ENCODE peak calls at places on chromosome 4, in ten cellular contexts. K is upper lobe of right lung; G is left ventricle myocardium inferior; S is psoas muscle; M is OCI-LY7; C is cardiac muscle cell; U is CD8-positive, alpha-beta T cell; D is WERI-Rb-1; X is fibroblast of pulmonary artery; R is thoracic aorta. H is an unnamed sample.

GRCh38 chr4:173288698-173289350 is 45.3 kb downstream of the HMGB2 start:
- DNase-seq in K (no peak), G (no peak), S (no peak), M (no peak), C (peak; percentile 23), U (no peak), D (no peak), X (peak; percentile 42), R (no peak), H (no peak)

GRCh38 chr4:22483551-22483981 is 32.3 kb downstream of the ADGRA3 start:
- DNase-seq in K (no peak), G (no peak), S (no peak), M (no peak), C (peak; percentile 65), U (no peak), D (no peak), X (peak; percentile 40), R (no peak), H (peak; percentile 22)

GRCh38 chr4:135201081-135201480 is 999.5 kb upstream of the PABPC4L start:
- DNase-seq in K (no peak), G (no peak), S (no peak), M (no peak), C (no peak), U (no peak), D (no peak), X (no peak), R (no peak), H (no peak)

GRCh38 chr4:112817933-112818921 is 181.3 kb downstream of the LARP7 start:
- DNase-seq in K (peak; percentile 73), G (peak; percentile 34), S (peak; percentile 75), M (no peak), C (peak; percentile 86), U (no peak), D (peak; percentile 90), X (peak; percentile 84), R (peak; percentile 42), H (peak; percentile 86)

GRCh38 chr4:30847157-30847556 is 127.0 kb downstream of the PCDH7 start:
- DNase-seq in K (no peak), G (no peak), S (no peak), M (no peak), C (no peak), U (no peak), D (no peak), X (no peak), R (no peak), H (no peak)

GRCh38 chr4:164734476-164734875 is 19.5 kb upstream of the SMIM31 start:
- DNase-seq in K (no peak), G (no peak), S (no peak), M (peak; percentile 27), C (no peak), U (no peak), D (peak; percentile 29), X (no peak), R (no peak), H (no peak)

GRCh38 chr4:145635117-145635516 is 15.9 kb downstream of the MMAA start:
- DNase-seq in K (no peak), G (no peak), S (no peak), M (no peak), C (no peak), U (no peak), D (no peak), X (no peak), R (no peak), H (no peak)

GRCh38 chr4:122674371-122674770 is 53.5 kb upstream of the IL21 start:
- DNase-seq in K (no peak), G (no peak), S (no peak), M (no peak), C (no peak), U (no peak), D (no peak), X (no peak), R (no peak), H (no peak)

GRCh38 chr4:41145571-41146078 is 68.7 kb downstream of the APBB2 start:
- DNase-seq in K (no peak), G (no peak), S (no peak), M (peak; percentile 37), C (peak; percentile 42), U (no peak), D (no peak), X (no peak), R (no peak), H (peak; percentile 68)

GRCh38 chr4:31929676-31930075 is 1209.5 kb downstream of the PCDH7 start:
- DNase-seq in K (no peak), G (no peak), S (no peak), M (no peak), C (no peak), U (no peak), D (no peak), X (peak; percentile 24), R (no peak), H (no peak)

GRCh38 chr4:127140306-127140705 is 492.5 kb upstream of the INTU start:
- DNase-seq in K (no peak), G (no peak), S (no peak), M (no peak), C (no peak), U (no peak), D (no peak), X (no peak), R (no peak), H (no peak)
- H3K4me3 ChIP-seq in K (no peak overlapping the region), G (no peak overlapping the region), S (no peak overlapping the region), M (no peak overlapping the region), C (no peak overlapping the region), U (no peak overlapping the region), D (no peak overlapping the region), X (no peak overlapping the region), R (no peak overlapping the region), H (no peak overlapping the region)

GRCh38 chr4:138802499-138802898 is 213.1 kb upstream of the NOCT start:
- DNase-seq in K (no peak), G (no peak), S (no peak), M (no peak), C (no peak), U (no peak), D (no peak), X (no peak), R (no peak), H (no peak)
- TF ChIP-seq CTCF in K (no peak), G (no peak), S (no peak), M (no peak), C (no peak), U (no peak), D (no peak), X (no peak), R (no peak), H (no peak)

GRCh38 chr4:150679767-150680088 is 97.8 kb downstream of the MAB21L2 start:
- DNase-seq in K (no peak), G (no peak), S (no peak), M (no peak), C (no peak), U (no peak), D (no peak), X (no peak), R (no peak), H (no peak)
- H3K4me3 ChIP-seq in K (no peak overlapping the region), G (no peak overlapping the region), S (no peak overlapping the region), M (no peak overlapping the region), C (no peak overlapping the region), U (no peak overlapping the region), D (no peak overlapping the region), X (no peak overlapping the region), R (no peak overlapping the region), H (no peak overlapping the region)

DNA sequence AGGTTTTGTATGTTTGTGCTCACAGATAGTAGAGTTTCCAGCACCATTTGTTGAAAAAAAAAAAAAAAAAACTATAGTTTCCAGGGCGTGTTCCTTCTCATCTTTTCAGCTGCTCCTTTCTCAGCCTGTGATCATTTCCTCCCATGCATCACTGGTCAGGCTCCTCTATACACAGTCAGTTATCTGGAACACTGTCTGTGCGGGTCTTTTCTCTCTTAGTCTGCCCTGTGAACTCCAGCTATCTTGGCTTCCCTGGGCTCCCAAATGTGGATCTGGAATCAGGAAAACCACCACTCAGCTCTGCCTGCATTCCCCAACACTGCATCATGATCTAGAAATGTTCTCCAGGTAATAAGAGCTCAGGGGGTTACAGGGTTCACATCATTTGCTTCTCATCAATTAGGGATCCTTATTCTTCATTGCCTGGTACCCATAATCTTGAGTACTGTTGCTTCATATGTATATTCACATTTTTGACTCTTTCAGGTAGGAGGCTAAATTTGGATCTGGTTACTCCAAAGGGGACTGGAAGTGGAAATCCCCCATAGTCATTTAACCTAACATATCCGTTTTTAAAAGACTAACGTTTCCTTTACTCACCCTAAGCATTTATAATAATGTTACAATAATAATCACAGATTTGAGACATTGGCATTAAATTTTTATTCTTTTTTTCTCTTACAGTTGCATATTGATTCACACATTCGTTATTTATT is 221.8 kb upstream of the KLF3 start:
- DNase-seq in K (no peak), G (no peak), S (no peak), M (no peak), C (no peak), U (no peak), D (no peak), X (no peak), R (no peak), H (peak; percentile 32)
- TF ChIP-seq CTCF in K (no peak), G (no peak), S (no peak), M (no peak), C (no peak), U (no peak), D (no peak), X (no peak), R (no peak), H (no peak)

GRCh38 chr4:140720387-140721087 is 35.6 kb downstream of the TBC1D9 start:
- DNase-seq in K (no peak), G (no peak), S (no peak), M (peak; percentile 37), C (no peak), U (no peak), D (no peak), X (no peak), R (no peak), H (peak; percentile 13)
- H3K4me3 ChIP-seq in K (peak overlapping the region; percentile 34), G (peak overlapping the region; percentile 36), S (peak overlapping the region; percentile 15), M (peak overlapping the region; percentile 65), C (no peak overlapping the region), U (no peak overlapping the region), D (no peak overlapping the region), X (no peak overlapping the region), R (no peak overlapping the region), H (peak overlapping the region; percentile 56)

GRCh38 chr4:186149872-186150271 is 41.5 kb upstream of the CYP4V2 start:
- DNase-seq in K (no peak), G (peak; percentile 52), S (peak; percentile 78), M (peak; percentile 58), C (peak; percentile 83), U (no peak), D (peak; percentile 55), X (peak; percentile 66), R (no peak), H (peak; percentile 31)

GRCh38 chr4:186148335-186148975 is 42.9 kb upstream of the CYP4V2 start:
- DNase-seq in K (no peak), G (no peak), S (no peak), M (no peak), C (no peak), U (no peak), D (no peak), X (no peak), R (no peak), H (no peak)

GRCh38 chr4:186144596-186145569 is 40.4 kb downstream of the FAM149A start:
- DNase-seq in K (peak; percentile 78), G (peak; percentile 65), S (peak; percentile 74), M (no peak), C (peak; percentile 75), U (no peak), D (peak; percentile 80), X (peak; percentile 66), R (no peak), H (peak; percentile 24)

GRCh38 chr4:186146443-186146842 is 41.9 kb downstream of the FAM149A start:
- DNase-seq in K (no peak), G (no peak), S (no peak), M (no peak), C (no peak), U (no peak), D (no peak), X (no peak), R (no peak), H (no peak)

GRCh38 chr4:186144180-186144579 is 39.7 kb downstream of the FAM149A start:
- DNase-seq in K (no peak), G (peak; percentile 25), S (no peak), M (no peak), C (peak; percentile 72), U (no peak), D (peak; percentile 54), X (peak; percentile 59), R (no peak), H (peak; percentile 26)
- TF ChIP-seq CTCF in K (peak; percentile 12), G (peak; percentile 43), S (peak; percentile 10), M (no peak), C (peak; percentile 18), U (no peak), D (no peak), X (peak; percentile 18), R (peak; percentile 42), H (no peak)

H was measured in GM12865.